ENCODE peak calls at places on chromosomes 12 and 14, in seven cellular contexts. I is small intestine; B is CD4-positive, alpha-beta memory T cell; R is AG04450; F is BE2C; O is SJCRH30; K is endodermal cell. D is an unnamed sample. For H3K9me3 and H3K27me3, the result is how much of the 10 kb centered on the place peaks cover.

GRCh38 chr14:70822706-70823185 is 13.4 kb upstream of the MAP3K9 start:
- DNase-seq in B (no peak), F (peak), I (peak), O (peak), R (no peak), K (peak), D (no peak)

GRCh38 chr14:37195327-37195726 is 2.4 kb upstream of the MIPOL1 start:
- DNase-seq in R (peak), B (no peak), I (no peak), O (no peak), F (no peak), K (no peak), D (peak)

GRCh38 chr12:109433618-109434017 is 43.5 kb downstream of the KCTD10 start:
- DNase-seq in B (no peak), F (peak), R (no peak), K (peak), O (peak), I (no peak), D (no peak)

GRCh38 chr14:32980178-32980886 is 41.7 kb downstream of the NPAS3 start:
- DNase-seq in R (no peak), I (no peak), O (no peak), K (no peak), B (no peak), F (no peak), D (no peak)

GRCh38 chr14:32509632-32510187 is 180.6 kb downstream of the AKAP6 start:
- DNase-seq in O (peak), R (peak), K (no peak), B (no peak), F (no peak), I (no peak), D (peak)

GRCh38 chr14:97024300-97024699 is 227.1 kb downstream of the VRK1 start:
- DNase-seq in I (no peak), R (no peak), K (peak), B (no peak), O (no peak), F (no peak), D (no peak)

GRCh38 chr14:95620659-95621059 is 65.6 kb upstream of the TCL1B start:
- DNase-seq in B (peak), R (no peak), O (no peak), F (no peak), K (no peak), I (no peak), D (no peak)

GRCh38 chr14:22533739-22534359 is 55.2 kb downstream of the DAD1 start:
- DNase-seq in K (no peak), B (no peak), F (no peak), O (no peak), I (no peak), R (no peak), D (no peak)

GRCh38 chr12:131276501-131277185 is 322.9 kb downstream of the ADGRD1 start:
- DNase-seq in R (no peak), F (no peak), K (no peak), O (no peak), B (no peak), I (no peak), D (no peak)

GRCh38 chr14:51004352-51004800 is 60.1 kb upstream of the PYGL start:
- DNase-seq in I (no peak), O (no peak), K (no peak), B (no peak), F (peak), R (no peak), D (no peak)

GRCh38 chr12:100672075-100672592 is 98.7 kb downstream of the GAS2L3 start:
- DNase-seq in I (no peak), F (peak), R (no peak), K (peak), B (no peak), O (peak), D (no peak)

GRCh38 chr12:98509063-98509462 is 6.3 kb upstream of the TMPO start:
- DNase-seq in R (no peak), K (peak), O (no peak), I (no peak), F (no peak), B (no peak), D (no peak)

GRCh38 chr12:71602745-71603577 is 60.7 kb downstream of the ZFC3H1 start:
- DNase-seq in I (no peak), B (no peak), R (no peak), K (peak), F (no peak), O (no peak), D (no peak)

GRCh38 chr12:13204428-13204827 is 7.9 kb downstream of the EMP1 start:
- DNase-seq in R (peak), K (peak), O (peak), B (no peak), F (no peak), I (no peak), D (no peak)

GRCh38 chr12:41264281-41264680 is 76.2 kb downstream of the PDZRN4 start:
- DNase-seq in B (no peak), F (no peak), R (no peak), O (no peak), I (no peak), K (no peak), D (no peak)

GRCh38 chr12:76033116-76034001 is 1.8 kb upstream of the PHLDA1 start:
- DNase-seq in O (peak), F (no peak), K (no peak), B (no peak), I (no peak), R (no peak), D (peak)

GRCh38 chr12:87801860-87802720 is 227.1 kb downstream of the C12orf50 start:
- DNase-seq in R (no peak), I (peak), B (no peak), O (no peak), F (no peak), K (no peak), D (no peak)

GRCh38 chr12:116515674-116516073 is 43.5 kb upstream of the MAP1LC3B2 start:
- DNase-seq in K (no peak), I (no peak), R (no peak), B (no peak), O (no peak), F (no peak), D (no peak)

GRCh38 chr14:67056684-67057083 is 132.6 kb upstream of the GARIN2 start:
- DNase-seq in F (no peak), R (no peak), B (no peak), O (no peak), I (no peak), K (no peak), D (no peak)

GRCh38 chr12:27841392-27841882 is 61.4 kb upstream of the MANSC4 start:
- DNase-seq in O (peak), R (no peak), K (no peak), B (no peak), F (no peak), I (no peak), D (peak)

GRCh38 chr14:54267172-54267571 is 129.6 kb upstream of the CDKN3 start:
- DNase-seq in O (peak), R (no peak), F (no peak), I (no peak), K (no peak), B (no peak), D (no peak)

GRCh38 chr12:119013023-119013422 is 31.7 kb downstream of the SRRM4 start:
- DNase-seq in B (no peak), I (no peak), R (no peak), K (no peak), F (no peak), O (no peak), D (no peak)

GRCh38 chr12:104494816-104495158 is 38.0 kb downstream of the CHST11 start:
- DNase-seq in I (no peak), R (no peak), K (no peak), B (peak), O (no peak), F (no peak), D (no peak)

GRCh38 chr14:69171569-69171968 is 18.6 kb upstream of the DCAF5 start:
- DNase-seq in K (no peak), F (no peak), O (no peak), R (no peak), B (no peak), I (no peak), D (no peak)

GRCh38 chr12:104670439-104671406 is 214.0 kb downstream of the CHST11 start:
- DNase-seq in I (no peak), R (no peak), K (peak), F (no peak), O (no peak), B (no peak), D (no peak)

GRCh38 chr12:118645219-118645618 is 268.9 kb downstream of the SUDS3 start:
- DNase-seq in K (peak), I (no peak), B (no peak), R (no peak), O (peak), F (no peak), D (no peak)

GRCh38 chr12:47744005-47744651 is 14.6 kb downstream of the RAPGEF3 start:
- DNase-seq in O (no peak), I (peak), K (peak), B (peak), F (no peak), R (no peak), D (peak)

GRCh38 chr14:21267431-21267845 is 1.8 kb downstream of the HNRNPC start:
- DNase-seq in K (no peak), F (no peak), B (no peak), R (no peak), I (no peak), O (no peak), D (peak)

GRCh38 chr14:103372552-103373304 is 12.5 kb upstream of the MARK3 start:
- DNase-seq in K (no peak), R (peak), B (no peak), F (no peak), O (peak), I (no peak), D (peak)

GRCh38 chr12:95201056-95201670 is 16.1 kb downstream of the FGD6 start:
- DNase-seq in K (no peak), B (no peak), I (peak), O (no peak), F (no peak), R (no peak), D (peak)

GRCh38 chr12:89648211-89648930 is 60.3 kb downstream of the ATP2B1 start:
- DNase-seq in R (no peak), K (peak), F (peak), I (peak), O (peak), B (no peak), D (no peak)

GRCh38 chr12:40107803-40108620 is 2.1 kb upstream of the SLC2A13 start:
- DNase-seq in R (no peak), O (peak), F (no peak), K (no peak), I (no peak), B (no peak), D (peak)

GRCh38 chr14:104393898-104394605 is 185.5 kb upstream of the C14orf180 start:
- DNase-seq in F (peak), R (no peak), B (peak), O (peak), I (no peak), K (no peak), D (no peak)

GRCh38 chr14:30656190-30656632 is 34.1 kb downstream of the SCFD1 start:
- DNase-seq in F (peak), I (peak), B (peak), R (no peak), K (peak), O (peak), D (peak)

GRCh38 chr12:88816201-88816600 is 235.9 kb upstream of the KITLG start:
- DNase-seq in I (no peak), B (no peak), F (no peak), K (no peak), R (no peak), O (no peak), D (peak)

GRCh38 chr14:36767603-36768281 is 106.1 kb downstream of the PAX9 start:
- DNase-seq in O (no peak), I (no peak), R (no peak), K (peak), B (no peak), F (no peak), D (peak)

GRCh38 chr12:21502164-21502496 is 541 bp downstream of the GOLT1B start:
- DNase-seq in B (no peak), O (no peak), F (no peak), I (peak), K (no peak), R (no peak), D (peak)

DNA sequence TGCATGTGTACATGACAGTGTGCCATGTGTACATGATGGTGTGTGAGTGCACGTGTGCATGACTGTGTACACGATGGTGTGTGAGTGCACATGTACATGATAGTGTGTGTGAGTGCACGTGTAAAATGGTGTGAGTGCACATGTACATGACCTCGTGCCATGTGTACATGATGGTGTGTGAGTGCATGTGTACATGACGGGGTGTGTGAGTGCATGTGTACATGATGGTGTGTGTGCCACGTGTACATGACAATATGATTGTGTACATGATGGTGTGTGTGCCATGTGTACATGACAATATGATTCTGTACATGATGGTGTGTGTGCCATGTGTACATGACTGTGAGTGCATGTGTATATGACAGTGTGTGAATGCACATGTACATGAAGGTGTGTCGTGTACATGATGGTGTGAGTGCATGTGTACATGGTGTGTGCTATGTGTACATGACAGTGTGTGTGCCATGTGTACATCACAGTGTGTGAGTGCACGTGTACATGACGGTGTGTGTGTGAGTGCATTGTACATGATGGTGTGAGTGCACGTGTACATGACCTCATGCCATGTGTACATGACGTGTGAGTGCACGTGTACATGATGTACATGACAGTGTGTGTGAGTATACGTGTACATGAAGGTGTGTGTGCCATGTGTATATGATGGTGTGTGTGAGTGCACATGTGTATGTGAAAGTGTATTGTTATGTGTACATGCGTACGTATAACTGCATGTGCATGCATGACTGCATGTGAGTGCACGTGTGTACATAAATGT is 46.3 kb downstream of the FBRSL1 start:
- DNase-seq in F (no peak), B (no peak), K (no peak), O (no peak), R (no peak), I (no peak), D (no peak)
- H3K9me3 ChIP-seq in F (under half), B (under half), K (under half), O (under half), R (under half), I (under half), D (under half)

GRCh38 chr12:130041983-130042812 is 120.1 kb upstream of the FZD10 start:
- DNase-seq in F (peak), O (no peak), K (peak), R (no peak), I (no peak), B (no peak), D (no peak)

GRCh38 chr12:130043685-130044421 is 118.4 kb upstream of the FZD10 start:
- DNase-seq in F (no peak), B (no peak), R (no peak), I (no peak), O (no peak), K (peak), D (no peak)

GRCh38 chr12:130049666-130050065 is 112.6 kb upstream of the FZD10 start:
- DNase-seq in K (peak), B (no peak), I (no peak), R (no peak), O (no peak), F (no peak), D (no peak)

DNA sequence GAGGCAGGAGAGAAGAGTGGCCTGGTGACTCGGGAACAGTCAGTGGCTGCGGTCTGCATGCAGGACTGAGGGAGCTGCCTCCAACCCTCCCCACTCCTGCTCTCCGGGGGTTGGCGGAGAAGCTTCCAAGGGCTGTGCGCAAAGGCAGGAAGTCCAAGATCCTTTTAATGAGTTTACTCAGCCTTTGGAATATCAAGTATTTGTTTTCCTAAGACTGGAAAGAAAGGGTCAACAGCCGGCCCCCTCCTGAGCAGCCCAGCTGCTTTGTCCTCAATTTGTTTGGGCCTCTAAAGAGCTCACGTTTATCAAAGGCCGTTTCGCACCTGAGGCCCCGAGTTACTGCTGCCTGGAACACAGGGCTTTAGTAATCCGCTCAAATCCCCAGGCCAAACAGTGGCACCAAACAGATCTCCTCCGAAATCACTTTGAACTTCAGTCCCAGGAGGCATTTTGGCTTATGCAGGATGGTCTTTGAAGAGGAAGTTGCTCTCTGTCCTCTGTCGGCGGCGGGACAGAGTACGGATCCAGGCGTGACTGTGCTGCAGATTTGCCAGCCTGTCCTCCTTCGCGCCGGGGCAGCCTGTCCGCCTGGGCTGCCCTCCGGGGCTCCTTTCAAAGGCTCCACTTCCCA is 117.2 kb upstream of the FZD10 start:
- DNase-seq in F (no peak), R (no peak), O (no peak), B (no peak), I (no peak), K (peak), D (no peak)
- H3K27me3 ChIP-seq in F (under half), R (under half), O (under half), B (under half), I (under half), K (half or more), D (under half)

GRCh38 chr14:19895282-19895681 is 20.3 kb downstream of the OR4K2 start:
- DNase-seq in B (no peak), I (no peak), R (no peak), O (no peak), F (no peak), K (no peak), D (no peak)
- H3K9me3 ChIP-seq in B (under half), I (under half), R (under half), O (under half), F (under half), K (half or more), D (under half)

GRCh38 chr12:2052861-2053674 is at the start of gene CACNA1C:
- DNase-seq in I (peak), R (no peak), O (peak), B (peak), F (peak), K (peak), D (peak)
- H3K27me3 ChIP-seq in I (under half), R (under half), O (under half), B (under half), F (half or more), K (half or more), D (under half)

GRCh38 chr12:133080051-133080618 is 588 bp upstream of the ZNF140 start:
- DNase-seq in F (peak), R (peak), K (peak), I (peak), O (peak), B (peak), D (peak)
- H3K9me3 ChIP-seq in F (under half), R (half or more), K (half or more), I (under half), O (under half), B (under half), D (under half)

GRCh38 chr12:126976574-126976973 is 1290.4 kb upstream of the TMEM132C start:
- DNase-seq in O (no peak), B (no peak), I (no peak), R (no peak), K (no peak), F (no peak), D (no peak)
- H3K27me3 ChIP-seq in O (under half), B (under half), I (under half), R (under half), K (under half), F (under half), D (under half)